ENCODE peak calls at places on chromosomes 13 and 19, in nine cellular contexts. Q, E, Y, R, F, D, T, L and S are unnamed samples.

GRCh38 chr19:5025027-5025426 is 56.1 kb downstream of the KDM4B start:
- DNase-seq in Y (no peak), Q (no peak), E (no peak), L (no peak), T (no peak), D (no peak), F (no peak), R (no peak), S (no peak)

GRCh38 chr19:12648088-12648487 is 18.5 kb downstream of the MAN2B1 start:
- DNase-seq in Y (peak; percentile 71), Q (no peak), R (no peak), L (no peak), D (no peak), T (no peak), E (no peak), F (no peak), S (no peak)

GRCh38 chr19:15254547-15254946 is 22.3 kb upstream of the EPHX3 start:
- DNase-seq in T (no peak), Q (no peak), D (no peak), Y (no peak), R (no peak), E (no peak), L (no peak), F (no peak), S (no peak)

GRCh38 chr19:4009990-4010807 is 2.7 kb downstream of the PIAS4 start:
- DNase-seq in T (no peak), E (no peak), L (no peak), R (no peak), Y (no peak), Q (no peak), F (no peak), D (no peak), S (no peak)

GRCh38 chr19:14116918-14117578 is 514 bp downstream of the PRKACA start:
- DNase-seq in E (no peak), Q (no peak), L (no peak), F (no peak), R (peak; percentile 50), Y (peak; percentile 57), T (no peak), D (peak; percentile 52), S (no peak)

GRCh38 chr19:47331931-47332547 is at the start of gene C5AR2:
- DNase-seq in L (no peak), E (no peak), R (no peak), Q (no peak), D (no peak), F (no peak), Y (no peak), T (no peak), S (no peak)

GRCh38 chr19:7908078-7908699 is 4.5 kb downstream of the MAP2K7 start:
- DNase-seq in E (no peak), Q (no peak), L (no peak), T (no peak), Y (no peak), D (no peak), F (no peak), R (no peak), S (no peak)

GRCh38 chr13:33751151-33751550 is 66.8 kb upstream of the RFC3 start:
- DNase-seq in L (no peak), R (no peak), Y (no peak), T (no peak), D (no peak), Q (no peak), F (no peak), E (peak; percentile 88), S (no peak)

GRCh38 chr13:105340061-105340606 is 1195.3 kb downstream of the EFNB2 start:
- DNase-seq in F (no peak), L (no peak), Q (no peak), T (no peak), R (no peak), E (no peak), Y (no peak), D (no peak), S (no peak)

GRCh38 chr19:13428352-13428751 is 77.9 kb downstream of the CACNA1A start:
- DNase-seq in T (no peak), L (no peak), D (no peak), Y (peak; percentile 63), R (no peak), E (peak; percentile 58), F (no peak), Q (no peak), S (no peak)

GRCh38 chr13:99990045-99990977 is 8.7 kb downstream of the ZIC2 start:
- DNase-seq in Y (peak; percentile 91), F (no peak), E (no peak), T (no peak), Q (no peak), L (no peak), R (no peak), D (no peak), S (no peak)

GRCh38 chr19:52898101-52898500 is 666 bp upstream of the ZNF320 start:
- DNase-seq in L (no peak), Y (peak; percentile 78), T (no peak), E (no peak), Q (no peak), R (no peak), D (no peak), F (no peak), S (no peak)

GRCh38 chr13:43484432-43485225 is 302.1 kb downstream of the ENOX1 start:
- DNase-seq in Y (no peak), T (no peak), Q (no peak), R (no peak), L (no peak), E (no peak), D (no peak), F (no peak), S (no peak)

GRCh38 chr19:50361290-50362029 is 4.0 kb downstream of the NAPSA start:
- DNase-seq in D (no peak), T (no peak), F (no peak), L (no peak), R (no peak), Q (no peak), Y (peak; percentile 61), E (no peak), S (no peak)

GRCh38 chr13:25203256-25203794 is 31.2 kb upstream of the AMER2 start:
- DNase-seq in Y (peak; percentile 56), E (no peak), D (no peak), R (no peak), F (no peak), T (no peak), Q (no peak), L (no peak), S (no peak)

GRCh38 chr19:16139752-16140151 is 3.7 kb upstream of the HSH2D start:
- DNase-seq in Q (no peak), E (no peak), T (no peak), R (no peak), F (peak; percentile 68), Y (no peak), D (peak; percentile 79), L (peak; percentile 84), S (no peak)

GRCh38 chr13:24215007-24215633 is 54.6 kb downstream of the SPATA13 start:
- DNase-seq in Y (no peak), T (no peak), Q (no peak), F (no peak), E (no peak), D (no peak), L (no peak), R (no peak), S (no peak)

GRCh38 chr13:97280478-97280877 is 58.3 kb downstream of the MBNL2 start:
- DNase-seq in F (no peak), Y (no peak), L (no peak), E (no peak), Q (no peak), R (no peak), T (no peak), D (no peak), S (no peak)

GRCh38 chr13:29474991-29475390 is 120.5 kb downstream of the SLC7A1 start:
- DNase-seq in T (no peak), L (no peak), F (no peak), E (peak; percentile 77), Q (no peak), D (no peak), Y (no peak), R (no peak), S (no peak)

GRCh38 chr19:49853852-49854849 is 3.2 kb downstream of the PTOV1 start:
- DNase-seq in D (no peak), E (no peak), R (no peak), Y (peak; percentile 49), T (no peak), L (no peak), Q (no peak), F (no peak), S (no peak)

GRCh38 chr13:73880365-73880764 is 253.8 kb downstream of the KLF12 start:
- DNase-seq in Y (no peak), T (no peak), F (no peak), E (peak; percentile 15), R (no peak), Q (no peak), D (no peak), L (no peak), S (no peak)

GRCh38 chr19:45182758-45183157 is 4.2 kb downstream of the BLOC1S3 start:
- DNase-seq in R (no peak), D (no peak), E (no peak), F (no peak), Q (peak; percentile 37), Y (no peak), L (no peak), T (no peak), S (no peak)

GRCh38 chr13:33186851-33187250 is 98.7 kb downstream of the STARD13 start:
- DNase-seq in Q (no peak), L (no peak), F (no peak), E (peak; percentile 78), D (no peak), Y (peak; percentile 47), R (no peak), T (no peak), S (no peak)

GRCh38 chr13:65990684-65991083 is 1239.5 kb downstream of the PCDH9 start:
- DNase-seq in D (no peak), T (no peak), Y (no peak), F (no peak), R (no peak), Q (no peak), E (no peak), L (no peak), S (no peak)

GRCh38 chr19:1860133-1860775 is 3.1 kb downstream of the KLF16 start:
- DNase-seq in L (no peak), D (no peak), F (peak; percentile 85), Q (no peak), E (peak; percentile 87), T (no peak), Y (peak; percentile 79), R (peak; percentile 72), S (peak; percentile 22)

GRCh38 chr19:27774337-27774736 is 1438.6 kb downstream of the UQCRFS1 start:
- DNase-seq in E (no peak), Q (no peak), L (no peak), R (no peak), T (no peak), Y (peak; percentile 84), F (no peak), D (no peak), S (no peak)

GRCh38 chr13:84137292-84137691 is 255.0 kb upstream of the SLITRK1 start:
- DNase-seq in E (peak; percentile 0), D (peak; percentile 88), Y (no peak), L (peak; percentile 81), Q (no peak), T (no peak), R (no peak), F (peak; percentile 25), S (no peak)

GRCh38 chr13:28544026-28544425 is 49.1 kb upstream of the FLT1 start:
- DNase-seq in L (no peak), E (no peak), Q (no peak), D (no peak), Y (no peak), R (no peak), F (no peak), T (no peak), S (no peak)

GRCh38 chr13:58478858-58479257 is 847.3 kb downstream of the PCDH17 start:
- DNase-seq in E (no peak), Q (no peak), F (no peak), T (no peak), Y (no peak), L (no peak), D (no peak), R (no peak), S (no peak)

GRCh38 chr13:101730420-101731000 is 278.0 kb downstream of the ITGBL1 start:
- DNase-seq in L (no peak), F (no peak), Q (no peak), T (no peak), R (no peak), D (no peak), Y (no peak), E (no peak), S (no peak)

GRCh38 chr13:41587490-41587889 is 130.1 kb downstream of the RGCC start:
- DNase-seq in Y (peak; percentile 76), F (no peak), D (no peak), Q (no peak), E (no peak), T (no peak), L (no peak), R (no peak), S (peak; percentile 41)